ENCODE peak calls at places on chromosomes 13 and 19, in seven cellular contexts. One of them, this sample, is unnamed.

GRCh38 chr19:8368136-8368535 is 4.2 kb downstream of the ANGPTL4 start:
- DNase-seq in AG20443: no peak
- DNase-seq in thoracic aorta: no peak
- DNase-seq in dorsolateral prefrontal cortex: no peak
- DNase-seq in effector CD4-positive, alpha-beta T cell: no peak
- DNase-seq in KBM-7: no peak
- DNase-seq in NAMALWA: no peak
- DNase-seq in this sample: no peak

GRCh38 chr13:113936566-113936965 is 37.3 kb downstream of the C13orf46 start:
- DNase-seq in AG20443: no peak
- DNase-seq in thoracic aorta: no peak
- DNase-seq in dorsolateral prefrontal cortex: no peak
- DNase-seq in effector CD4-positive, alpha-beta T cell: no peak
- DNase-seq in KBM-7: no peak
- DNase-seq in NAMALWA: no peak
- DNase-seq in this sample: no peak

GRCh38 chr19:19461671-19462622 is 53.4 kb downstream of the TSSK6 start:
- DNase-seq in AG20443: peak
- DNase-seq in thoracic aorta: no peak
- DNase-seq in dorsolateral prefrontal cortex: no peak
- DNase-seq in effector CD4-positive, alpha-beta T cell: no peak
- DNase-seq in KBM-7: peak
- DNase-seq in NAMALWA: no peak
- DNase-seq in this sample: peak

GRCh38 chr13:70523622-70524021 is 415.4 kb upstream of the KLHL1 start:
- DNase-seq in AG20443: no peak
- DNase-seq in thoracic aorta: no peak
- DNase-seq in dorsolateral prefrontal cortex: no peak
- DNase-seq in effector CD4-positive, alpha-beta T cell: no peak
- DNase-seq in KBM-7: no peak
- DNase-seq in NAMALWA: no peak
- DNase-seq in this sample: peak

GRCh38 chr19:728011-728410 is 19.3 kb downstream of the PALM start:
- DNase-seq in AG20443: no peak
- DNase-seq in thoracic aorta: no peak
- DNase-seq in dorsolateral prefrontal cortex: no peak
- DNase-seq in effector CD4-positive, alpha-beta T cell: no peak
- DNase-seq in KBM-7: no peak
- DNase-seq in NAMALWA: no peak
- DNase-seq in this sample: no peak

GRCh38 chr19:38417544-38418506 is 8.2 kb downstream of the RASGRP4 start:
- DNase-seq in AG20443: peak
- DNase-seq in thoracic aorta: no peak
- DNase-seq in dorsolateral prefrontal cortex: no peak
- DNase-seq in effector CD4-positive, alpha-beta T cell: peak
- DNase-seq in KBM-7: peak
- DNase-seq in NAMALWA: no peak
- DNase-seq in this sample: peak

GRCh38 chr13:113998781-113999617 is 25.1 kb upstream of the C13orf46 start:
- DNase-seq in AG20443: no peak
- DNase-seq in thoracic aorta: no peak
- DNase-seq in dorsolateral prefrontal cortex: no peak
- DNase-seq in effector CD4-positive, alpha-beta T cell: no peak
- DNase-seq in KBM-7: no peak
- DNase-seq in NAMALWA: no peak
- DNase-seq in this sample: no peak

GRCh38 chr13:114035583-114036501 is 62.0 kb upstream of the C13orf46 start:
- DNase-seq in AG20443: peak
- DNase-seq in thoracic aorta: no peak
- DNase-seq in dorsolateral prefrontal cortex: peak
- DNase-seq in effector CD4-positive, alpha-beta T cell: no peak
- DNase-seq in KBM-7: no peak
- DNase-seq in NAMALWA: no peak
- DNase-seq in this sample: peak

GRCh38 chr19:39397360-39398296 is 6.5 kb downstream of the MED29 start:
- DNase-seq in AG20443: peak
- DNase-seq in thoracic aorta: no peak
- DNase-seq in dorsolateral prefrontal cortex: peak
- DNase-seq in effector CD4-positive, alpha-beta T cell: peak
- DNase-seq in KBM-7: peak
- DNase-seq in NAMALWA: peak
- DNase-seq in this sample: peak

GRCh38 chr19:16335226-16335625 is 10.6 kb downstream of the KLF2 start:
- DNase-seq in AG20443: no peak
- DNase-seq in thoracic aorta: no peak
- DNase-seq in dorsolateral prefrontal cortex: no peak
- DNase-seq in effector CD4-positive, alpha-beta T cell: no peak
- DNase-seq in KBM-7: no peak
- DNase-seq in NAMALWA: no peak
- DNase-seq in this sample: no peak

This sample was measured in AG08395.